ENCODE peak calls at places on chromosomes 3 and 15, in six cellular contexts. One of them, this sample, is unnamed. For H3K27me3, the result is how much of the 10 kb centered on the place peaks cover.

GRCh38 chr3:12982619-12983101 is 90.6 kb downstream of the IQSEC1 start:
- DNase-seq in IMR-90: no peak
- DNase-seq in HepG2: no peak
- DNase-seq in H1: no peak
- DNase-seq in upper lobe of left lung: no peak
- DNase-seq in adrenal gland: no peak
- DNase-seq in this sample: no peak

GRCh38 chr3:144363856-144364255 is 392.2 kb downstream of the DIPK2A start:
- DNase-seq in IMR-90: no peak
- DNase-seq in adrenal gland: no peak
- DNase-seq in HepG2: no peak
- DNase-seq in H1: no peak
- DNase-seq in upper lobe of left lung: no peak
- DNase-seq in this sample: no peak

GRCh38 chr3:52088445-52089367 is 32.3 kb upstream of the DUSP7 start:
- DNase-seq in IMR-90: peak
- DNase-seq in H1: no peak
- DNase-seq in adrenal gland: no peak
- DNase-seq in HepG2: peak
- DNase-seq in upper lobe of left lung: peak
- DNase-seq in this sample: no peak

GRCh38 chr3:194112120-194113106 is 23.5 kb upstream of the HES1 start:
- DNase-seq in IMR-90: no peak
- DNase-seq in upper lobe of left lung: peak
- DNase-seq in adrenal gland: no peak
- DNase-seq in HepG2: peak
- DNase-seq in H1: no peak
- DNase-seq in this sample: no peak

GRCh38 chr3:104832530-104832929 is 534.2 kb upstream of the ALCAM start:
- DNase-seq in IMR-90: no peak
- DNase-seq in adrenal gland: no peak
- DNase-seq in HepG2: no peak
- DNase-seq in H1: no peak
- DNase-seq in upper lobe of left lung: no peak
- DNase-seq in this sample: no peak

GRCh38 chr3:122021811-122022401 is at the start of gene ILDR1:
- DNase-seq in HepG2: no peak
- DNase-seq in adrenal gland: no peak
- DNase-seq in H1: peak
- DNase-seq in IMR-90: no peak
- DNase-seq in upper lobe of left lung: peak
- DNase-seq in this sample: no peak

GRCh38 chr15:36612063-36612788 is 32.8 kb downstream of the CDIN1 start:
- DNase-seq in H1: no peak
- DNase-seq in upper lobe of left lung: no peak
- DNase-seq in adrenal gland: no peak
- DNase-seq in IMR-90: peak
- DNase-seq in HepG2: no peak
- DNase-seq in this sample: no peak

GRCh38 chr3:64244011-64244942 is 19.0 kb upstream of the PRICKLE2 start:
- DNase-seq in upper lobe of left lung: no peak
- DNase-seq in H1: no peak
- DNase-seq in IMR-90: no peak
- DNase-seq in HepG2: peak
- DNase-seq in adrenal gland: no peak
- DNase-seq in this sample: no peak

GRCh38 chr15:66897971-66898370 is 167.4 kb upstream of the SMAD3 start:
- DNase-seq in adrenal gland: no peak
- DNase-seq in H1: no peak
- DNase-seq in HepG2: no peak
- DNase-seq in IMR-90: no peak
- DNase-seq in upper lobe of left lung: no peak
- DNase-seq in this sample: no peak

GRCh38 chr3:18124501-18124900 is 300.6 kb downstream of the SATB1 start:
- DNase-seq in HepG2: no peak
- DNase-seq in IMR-90: peak
- DNase-seq in adrenal gland: no peak
- DNase-seq in upper lobe of left lung: no peak
- DNase-seq in H1: no peak
- DNase-seq in this sample: no peak

GRCh38 chr3:126293370-126294082 is 63.7 kb downstream of the KLF15 start:
- DNase-seq in H1: no peak
- DNase-seq in upper lobe of left lung: peak
- DNase-seq in adrenal gland: no peak
- DNase-seq in IMR-90: peak
- DNase-seq in HepG2: peak
- DNase-seq in this sample: no peak

GRCh38 chr3:73559730-73560129 is 65.0 kb downstream of the PDZRN3 start:
- DNase-seq in HepG2: no peak
- DNase-seq in upper lobe of left lung: no peak
- DNase-seq in adrenal gland: no peak
- DNase-seq in H1: no peak
- DNase-seq in IMR-90: peak
- DNase-seq in this sample: no peak

GRCh38 chr3:16841906-16842709 is 42.6 kb upstream of the PLCL2 start:
- DNase-seq in IMR-90: no peak
- DNase-seq in HepG2: no peak
- DNase-seq in upper lobe of left lung: peak
- DNase-seq in H1: peak
- DNase-seq in adrenal gland: no peak
- DNase-seq in this sample: peak

GRCh38 chr15:89652131-89652530 is 3.1 kb downstream of the KIF7 start:
- DNase-seq in upper lobe of left lung: no peak
- DNase-seq in H1: peak
- DNase-seq in IMR-90: no peak
- DNase-seq in adrenal gland: no peak
- DNase-seq in HepG2: no peak
- DNase-seq in this sample: no peak

GRCh38 chr3:122974764-122975162 is 52.8 kb downstream of the SEMA5B start:
- DNase-seq in IMR-90: peak
- DNase-seq in adrenal gland: no peak
- DNase-seq in H1: no peak
- DNase-seq in upper lobe of left lung: no peak
- DNase-seq in HepG2: no peak
- DNase-seq in this sample: no peak

GRCh38 chr3:98730338-98730737 is 32.8 kb upstream of the ST3GAL6 start:
- DNase-seq in upper lobe of left lung: peak
- DNase-seq in H1: no peak
- DNase-seq in adrenal gland: no peak
- DNase-seq in HepG2: no peak
- DNase-seq in IMR-90: no peak
- DNase-seq in this sample: no peak

GRCh38 chr15:40737048-40737447 is 18.0 kb downstream of the RMDN3 start:
- DNase-seq in upper lobe of left lung: no peak
- DNase-seq in adrenal gland: no peak
- DNase-seq in H1: no peak
- DNase-seq in IMR-90: peak
- DNase-seq in HepG2: no peak
- DNase-seq in this sample: no peak

GRCh38 chr3:161854232-161854771 is 357.7 kb downstream of the OTOL1 start:
- DNase-seq in upper lobe of left lung: no peak
- DNase-seq in adrenal gland: no peak
- DNase-seq in IMR-90: peak
- DNase-seq in HepG2: peak
- DNase-seq in H1: peak
- DNase-seq in this sample: no peak

GRCh38 chr3:160278210-160278609 is 53.0 kb downstream of the C3orf80 start:
- DNase-seq in H1: no peak
- DNase-seq in upper lobe of left lung: no peak
- DNase-seq in adrenal gland: no peak
- DNase-seq in HepG2: no peak
- DNase-seq in IMR-90: no peak
- DNase-seq in this sample: no peak
- H3K27me3 ChIP-seq in H1: under half
- H3K27me3 ChIP-seq in upper lobe of left lung: under half
- H3K27me3 ChIP-seq in adrenal gland: under half
- H3K27me3 ChIP-seq in HepG2: under half
- H3K27me3 ChIP-seq in IMR-90: under half
- H3K27me3 ChIP-seq in this sample: under half

DNA sequence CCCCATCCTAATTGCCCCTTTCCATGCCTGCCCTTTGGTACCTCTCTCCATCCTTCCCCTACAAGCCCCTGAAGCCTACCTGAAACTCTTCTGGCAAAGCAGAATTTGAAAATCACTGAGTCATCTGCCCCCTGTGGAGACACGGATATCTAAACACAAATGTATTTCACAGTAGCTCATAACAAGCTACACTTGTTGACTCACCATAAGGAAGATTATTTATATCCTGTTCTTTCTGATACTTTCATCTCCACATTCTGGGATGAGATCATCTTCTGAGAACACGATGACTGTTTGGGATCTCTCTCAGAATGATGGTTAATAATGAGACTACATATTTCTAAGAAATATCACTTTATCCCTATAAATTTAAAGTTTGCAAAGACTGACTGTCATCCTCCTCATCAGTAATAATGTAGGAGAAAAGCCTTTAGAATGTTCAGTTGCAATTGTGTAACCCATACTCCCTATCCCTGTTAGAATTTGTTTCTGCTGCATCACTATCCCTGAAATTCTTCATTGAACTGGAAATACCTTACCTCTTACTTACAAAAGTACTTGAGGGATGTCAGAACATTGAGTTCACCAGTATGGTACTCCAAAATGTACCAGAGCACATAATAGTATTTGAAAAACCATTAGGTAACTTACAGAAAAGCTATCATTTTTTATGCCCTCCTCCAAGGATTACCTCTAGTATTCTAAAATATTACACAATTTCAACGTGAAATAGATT is 116.1 kb upstream of the IL12A start:
- DNase-seq in H1: no peak
- DNase-seq in HepG2: no peak
- DNase-seq in IMR-90: peak
- DNase-seq in upper lobe of left lung: no peak
- DNase-seq in adrenal gland: no peak
- DNase-seq in this sample: no peak
- TF ChIP-seq CTCF in H1: no peak
- TF ChIP-seq CTCF in HepG2: no peak
- TF ChIP-seq CTCF in IMR-90: peak
- TF ChIP-seq CTCF in upper lobe of left lung: no peak
- TF ChIP-seq CTCF in adrenal gland: no peak
- TF ChIP-seq CTCF in this sample: no peak

GRCh38 chr15:50267577-50267976 is 2.1 kb upstream of the HDC start:
- DNase-seq in upper lobe of left lung: no peak
- DNase-seq in H1: no peak
- DNase-seq in HepG2: no peak
- DNase-seq in IMR-90: no peak
- DNase-seq in adrenal gland: no peak
- DNase-seq in this sample: no peak

GRCh38 chr15:50261979-50262378 is 3.5 kb downstream of the HDC start:
- DNase-seq in adrenal gland: no peak
- DNase-seq in H1: no peak
- DNase-seq in IMR-90: no peak
- DNase-seq in HepG2: no peak
- DNase-seq in upper lobe of left lung: no peak
- DNase-seq in this sample: no peak

GRCh38 chr15:50262533-50262932 is 3.0 kb downstream of the HDC start:
- DNase-seq in IMR-90: no peak
- DNase-seq in upper lobe of left lung: no peak
- DNase-seq in H1: no peak
- DNase-seq in HepG2: no peak
- DNase-seq in adrenal gland: no peak
- DNase-seq in this sample: no peak

GRCh38 chr15:50260969-50261496 is 4.5 kb downstream of the HDC start:
- DNase-seq in H1: no peak
- DNase-seq in IMR-90: no peak
- DNase-seq in HepG2: peak
- DNase-seq in upper lobe of left lung: no peak
- DNase-seq in adrenal gland: no peak
- DNase-seq in this sample: no peak

GRCh38 chr15:50265620-50266019 is at the start of gene HDC:
- DNase-seq in upper lobe of left lung: no peak
- DNase-seq in IMR-90: no peak
- DNase-seq in adrenal gland: no peak
- DNase-seq in HepG2: no peak
- DNase-seq in H1: no peak
- DNase-seq in this sample: no peak
- TF ChIP-seq POLR2A in upper lobe of left lung: no peak
- TF ChIP-seq POLR2A in IMR-90: no peak
- TF ChIP-seq POLR2A in adrenal gland: no peak
- TF ChIP-seq POLR2A in HepG2: no peak
- TF ChIP-seq POLR2A in H1: no peak
- TF ChIP-seq POLR2A in this sample: no peak

GRCh38 chr3:186361612-186362408 is at the start of gene DGKG:
- DNase-seq in IMR-90: no peak
- DNase-seq in HepG2: no peak
- DNase-seq in upper lobe of left lung: peak
- DNase-seq in H1: peak
- DNase-seq in adrenal gland: peak
- DNase-seq in this sample: no peak

GRCh38 chr3:186361246-186361611 is 805 bp downstream of the DGKG start:
- DNase-seq in upper lobe of left lung: no peak
- DNase-seq in IMR-90: no peak
- DNase-seq in adrenal gland: no peak
- DNase-seq in H1: no peak
- DNase-seq in HepG2: no peak
- DNase-seq in this sample: no peak

GRCh38 chr3:186362988-186363387 is 954 bp upstream of the DGKG start:
- DNase-seq in adrenal gland: no peak
- DNase-seq in IMR-90: no peak
- DNase-seq in H1: no peak
- DNase-seq in upper lobe of left lung: no peak
- DNase-seq in HepG2: no peak
- DNase-seq in this sample: no peak

GRCh38 chr3:186360779-186361178 is 1.3 kb downstream of the DGKG start:
- DNase-seq in adrenal gland: no peak
- DNase-seq in IMR-90: no peak
- DNase-seq in H1: peak
- DNase-seq in HepG2: no peak
- DNase-seq in upper lobe of left lung: peak
- DNase-seq in this sample: no peak

DNA sequence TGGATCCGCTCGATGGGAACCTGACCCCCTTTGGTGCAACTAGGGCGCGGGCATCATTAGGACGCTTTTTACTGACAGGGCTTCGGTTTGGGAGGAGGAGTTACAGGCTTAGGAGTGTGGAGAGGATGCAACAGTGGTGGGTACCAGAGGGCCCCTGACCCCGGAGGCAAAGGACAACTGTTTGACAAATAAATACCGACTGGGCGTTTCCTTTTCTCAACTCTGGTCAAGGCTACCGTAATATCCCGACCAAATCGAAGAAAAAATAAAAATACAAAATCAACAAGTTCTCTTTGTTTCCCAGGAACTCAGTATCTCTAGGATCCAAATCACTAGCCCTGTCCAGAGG is 349 bp upstream of the DGKG start:
- DNase-seq in upper lobe of left lung: no peak
- DNase-seq in adrenal gland: no peak
- DNase-seq in H1: no peak
- DNase-seq in HepG2: peak
- DNase-seq in IMR-90: no peak
- DNase-seq in this sample: no peak
- H3K27me3 ChIP-seq in upper lobe of left lung: under half
- H3K27me3 ChIP-seq in adrenal gland: under half
- H3K27me3 ChIP-seq in H1: under half
- H3K27me3 ChIP-seq in HepG2: under half
- H3K27me3 ChIP-seq in IMR-90: half or more
- H3K27me3 ChIP-seq in this sample: under half

This sample was measured in esophagus squamous epithelium.